ENCODE peak calls at places on chromosome 21, in four cellular contexts. H is HCT116, K is H1, N is K562. U is an unnamed sample.

GRCh38 chr21:33325222-33326067 is 675 bp downstream of the IFNAR1 start:
- DNase-seq in H (no peak), K (no peak), N (no peak), U (peak)

GRCh38 chr21:32475162-32475812 is 62.8 kb downstream of the EVA1C start:
- DNase-seq in H (no peak), K (no peak), N (no peak), U (no peak)

GRCh38 chr21:42521805-42522204 is 8.2 kb downstream of the SLC37A1 start:
- DNase-seq in H (no peak), K (no peak), N (no peak), U (no peak)

GRCh38 chr21:29677326-29677725 is 262.5 kb downstream of the GRIK1 start:
- DNase-seq in H (no peak), K (no peak), N (no peak), U (no peak)

GRCh38 chr21:17264182-17264581 is 248.7 kb upstream of the CXADR start:
- DNase-seq in H (no peak), K (no peak), N (no peak), U (no peak)

GRCh38 chr21:33196956-33197374 is 32.8 kb upstream of the IFNAR2 start:
- DNase-seq in H (peak), K (peak), N (peak), U (peak)

GRCh38 chr21:43193651-43194302 is 25.0 kb downstream of the CRYAA start:
- DNase-seq in H (no peak), K (no peak), N (no peak), U (no peak)

GRCh38 chr21:41932191-41932575 is 21.6 kb downstream of the C2CD2 start:
- DNase-seq in H (peak), K (no peak), N (peak), U (no peak)

GRCh38 chr21:33370292-33370691 is 32.9 kb upstream of the IFNGR2 start:
- DNase-seq in H (no peak), K (no peak), N (no peak), U (no peak)

GRCh38 chr21:18468775-18469174 is 65.2 kb upstream of the TMPRSS15 start:
- DNase-seq in H (no peak), K (no peak), N (no peak), U (no peak)

GRCh38 chr21:42252778-42253340 is 33.9 kb downstream of the ABCG1 start:
- DNase-seq in H (no peak), K (no peak), N (no peak), U (no peak)

GRCh38 chr21:17343055-17343454 is 169.8 kb upstream of the CXADR start:
- DNase-seq in H (no peak), K (no peak), N (no peak), U (peak)

GRCh38 chr21:34035619-34036354 is 37.6 kb upstream of the MRPS6 start:
- DNase-seq in H (no peak), K (no peak), N (no peak), U (no peak)

GRCh38 chr21:33339938-33340337 is 15.2 kb downstream of the IFNAR1 start:
- DNase-seq in H (no peak), K (no peak), N (no peak), U (no peak)

GRCh38 chr21:41169258-41169576 is 1.3 kb downstream of the BACE2 start:
- DNase-seq in H (no peak), K (no peak), N (no peak), U (no peak)

GRCh38 chr21:26112979-26113378 is 57.6 kb downstream of the APP start:
- DNase-seq in H (no peak), K (no peak), N (no peak), U (no peak)

GRCh38 chr21:41653944-41654625 is 112.8 kb downstream of the RIPK4 start:
- DNase-seq in H (no peak), K (no peak), N (no peak), U (no peak)

GRCh38 chr21:41610042-41610839 is 102.3 kb upstream of the TMPRSS2 start:
- DNase-seq in H (peak), K (no peak), N (peak), U (peak)

GRCh38 chr21:17688912-17689874 is 76.5 kb upstream of the BTG3 start:
- DNase-seq in H (peak), K (no peak), N (peak), U (peak)

GRCh38 chr21:42652527-42653491 is 612 bp upstream of the PDE9A start:
- DNase-seq in H (no peak), K (no peak), N (peak), U (peak)

GRCh38 chr21:25234857-25235801 is 372.2 kb downstream of the MRPL39 start:
- DNase-seq in H (no peak), K (no peak), N (no peak), U (no peak)

GRCh38 chr21:30962013-30962412 is 76.3 kb downstream of the KRTAP19-8 start:
- DNase-seq in H (no peak), K (no peak), N (no peak), U (no peak)

GRCh38 chr21:41009398-41010177 is 158.4 kb upstream of the BACE2 start:
- DNase-seq in H (no peak), K (no peak), N (no peak), U (no peak)

GRCh38 chr21:28099296-28099695 is 893.4 kb downstream of the LTN1 start:
- DNase-seq in H (no peak), K (no peak), N (no peak), U (no peak)
- TF ChIP-seq SRF in H (no peak), K (no peak), N (no peak), U (no peak)

DNA sequence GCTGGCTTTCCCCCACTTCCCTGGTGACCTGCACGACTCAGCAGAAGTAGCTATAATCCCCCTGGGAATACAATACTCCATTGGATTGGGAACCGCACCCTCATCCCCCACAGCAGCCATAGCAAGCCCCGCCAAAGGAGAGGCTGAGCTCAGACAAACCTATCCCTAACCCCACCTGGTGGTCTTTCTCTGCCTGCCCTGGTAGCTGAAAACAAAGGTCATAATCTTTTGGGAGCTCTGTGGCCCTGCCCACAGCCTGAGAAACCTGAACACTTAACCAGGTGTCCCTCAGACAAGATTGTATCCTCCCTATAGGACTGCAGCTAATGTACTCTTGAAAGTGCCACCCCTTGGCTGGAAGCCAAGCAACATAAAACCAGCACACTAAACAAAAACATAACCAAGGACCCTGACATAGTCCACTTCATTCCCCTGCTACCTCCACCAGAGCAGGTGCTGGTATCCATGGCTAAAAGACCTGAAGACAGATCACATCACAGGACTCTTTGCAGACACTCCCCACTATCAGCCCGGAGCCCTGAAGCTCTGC is 71.6 kb upstream of the RUNX1 start:
- DNase-seq in H (no peak), K (no peak), N (no peak), U (no peak)
- TF ChIP-seq SRF in H (no peak), K (no peak), N (no peak), U (no peak)

GRCh38 chr21:44695641-44696040 is 1.3 kb upstream of the KRTAP10-12 start:
- DNase-seq in H (no peak), K (no peak), N (no peak), U (no peak)
- TF ChIP-seq SRF in H (no peak), K (no peak), N (no peak), U (no peak)

DNA sequence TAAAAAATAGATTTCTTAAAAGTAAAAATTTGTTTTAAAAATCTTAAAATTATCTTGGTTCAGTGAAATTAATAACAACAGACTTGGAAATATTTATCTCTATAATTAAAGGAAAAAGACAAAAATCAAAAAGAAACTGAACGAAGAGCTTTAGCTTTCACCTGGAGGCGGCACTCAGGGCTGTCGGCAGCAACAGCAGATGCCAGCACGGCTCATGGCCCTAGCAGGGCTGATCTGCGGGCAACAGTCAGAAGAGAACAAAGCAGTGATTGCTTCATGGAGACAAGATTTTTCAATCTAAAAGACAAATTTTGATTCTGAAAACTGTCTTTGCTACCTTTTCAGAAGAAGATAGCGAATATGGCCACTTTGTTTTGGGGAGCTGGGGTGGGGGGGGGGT is 22.6 kb downstream of the UBE2G2 start:
- DNase-seq in H (no peak), K (no peak), N (no peak), U (no peak)
- TF ChIP-seq SRF in H (no peak), K (no peak), N (no peak), U (no peak)

GRCh38 chr21:22609802-22610201 is 1611.6 kb downstream of the NCAM2 start:
- DNase-seq in H (no peak), K (no peak), N (no peak), U (no peak)
- TF ChIP-seq SRF in H (no peak), K (no peak), N (no peak), U (no peak)

GRCh38 chr21:37522641-37523295 is 156.2 kb downstream of the DYRK1A start:
- DNase-seq in H (no peak), K (no peak), N (no peak), U (no peak)

GRCh38 chr21:37527103-37527502 is 160.5 kb downstream of the DYRK1A start:
- DNase-seq in H (no peak), K (no peak), N (no peak), U (no peak)

GRCh38 chr21:37528150-37528937 is 161.8 kb downstream of the DYRK1A start:
- DNase-seq in H (no peak), K (no peak), N (peak), U (no peak)

GRCh38 chr21:37527716-37528115 is 161.1 kb downstream of the DYRK1A start:
- DNase-seq in H (no peak), K (no peak), N (no peak), U (no peak)

GRCh38 chr21:37525810-37526209 is 159.2 kb downstream of the DYRK1A start:
- DNase-seq in H (no peak), K (no peak), N (no peak), U (no peak)
- TF ChIP-seq SRF in H (no peak), K (no peak), N (no peak), U (no peak)

DNA sequence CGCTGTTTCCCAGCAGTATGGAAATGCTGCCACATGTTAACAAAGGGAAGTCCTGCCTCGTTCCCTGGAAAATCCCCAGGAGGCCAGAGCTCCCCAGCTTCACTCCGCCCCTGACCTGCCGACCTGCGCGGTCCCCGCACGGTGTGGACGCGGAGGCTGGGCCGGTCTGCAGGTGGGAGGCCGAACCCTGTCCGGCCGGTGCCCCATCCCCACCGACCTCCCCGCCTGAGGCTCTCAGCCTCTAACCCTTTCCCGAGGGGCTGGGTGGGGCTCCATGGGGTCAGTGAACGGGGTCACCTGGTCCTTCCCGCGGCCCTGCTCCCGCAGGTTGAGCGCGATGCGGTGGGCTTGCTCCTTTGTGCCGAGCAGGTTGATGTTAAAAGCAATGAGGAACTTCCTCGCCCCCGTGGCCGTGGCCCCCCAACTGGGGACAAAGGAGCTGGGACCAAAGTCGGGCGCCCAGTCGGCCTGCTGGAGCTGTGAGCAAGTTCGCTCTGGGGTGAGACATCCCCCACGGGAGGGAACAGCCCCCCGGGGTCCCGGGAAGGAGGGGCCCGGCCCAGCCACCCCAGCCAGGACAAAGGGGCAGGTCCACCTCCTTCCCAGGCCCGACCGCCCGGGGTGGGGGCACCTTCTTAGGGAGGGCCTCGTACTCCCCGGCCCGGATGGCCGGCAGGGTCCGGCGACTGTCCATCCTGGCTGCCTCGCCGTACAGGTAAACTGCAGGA is 4.0 kb downstream of the FTCD start:
- DNase-seq in H (no peak), K (no peak), N (no peak), U (no peak)
- TF ChIP-seq SRF in H (no peak), K (no peak), N (no peak), U (no peak)

GRCh38 chr21:45887121-45887611 is 94.4 kb upstream of the COL6A1 start:
- DNase-seq in H (no peak), K (no peak), N (no peak), U (no peak)

GRCh38 chr21:45889115-45889708 is 92.4 kb upstream of the COL6A1 start:
- DNase-seq in H (no peak), K (no peak), N (no peak), U (no peak)

GRCh38 chr21:45888361-45889009 is 93.1 kb upstream of the COL6A1 start:
- DNase-seq in H (no peak), K (no peak), N (no peak), U (no peak)

GRCh38 chr21:45886610-45887026 is 95.0 kb upstream of the COL6A1 start:
- DNase-seq in H (no peak), K (no peak), N (no peak), U (no peak)

DNA sequence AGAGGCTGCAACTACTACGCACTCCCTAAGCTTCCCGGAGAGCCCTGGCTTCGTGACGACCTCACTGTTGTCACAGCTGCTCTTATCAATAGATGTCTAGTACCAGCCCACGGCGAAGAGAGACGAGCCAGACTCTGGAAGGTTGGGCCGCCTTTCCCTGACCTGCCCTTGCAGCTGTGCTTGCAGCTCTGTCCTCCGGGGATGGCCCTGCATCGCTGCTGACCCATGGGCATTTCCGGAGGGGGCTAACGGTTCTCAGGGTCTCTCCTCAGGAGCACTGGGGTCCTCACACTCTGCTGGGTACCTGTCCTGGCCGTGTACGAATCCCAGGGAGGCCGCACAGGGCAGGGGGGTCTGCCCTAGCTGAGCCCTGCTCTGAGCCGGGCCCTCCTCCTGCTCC is 93.8 kb upstream of the COL6A1 start:
- DNase-seq in H (no peak), K (no peak), N (no peak), U (no peak)
- TF ChIP-seq SRF in H (no peak), K (no peak), N (no peak), U (no peak)